ENCODE peak calls at places on chromosomes 6 and 20, in seven cellular contexts. Z is aorta, S is neuronal stem cell, F is nephron progenitor cell, D is cardiac fibroblast, E is nucleus accumbens, P is progenitor cell of endocrine pancreas. C is an unnamed sample.
A peak's percentile ranks its signal among the peaks of the same experiment; 100 is the strongest.

GRCh38 chr6:9292975-9293374 is 857.6 kb upstream of the SLC35B3 start:
- DNase-seq in F (no peak), P (no peak), E (no peak), D (peak; percentile 1), S (no peak), Z (no peak), C (no peak)

GRCh38 chr6:4169028-4169789 is 33.8 kb upstream of the ECI2 start:
- DNase-seq in F (no peak), P (no peak), S (no peak), D (peak; percentile 11), E (no peak), Z (no peak), C (no peak)

GRCh38 chr6:100203391-100203790 is 209.4 kb upstream of the MCHR2 start:
- DNase-seq in E (no peak), D (peak; percentile 91), P (no peak), F (no peak), Z (no peak), S (no peak), C (no peak)

GRCh38 chr6:43506667-43507471 is 3.3 kb downstream of the LRRC73 start:
- DNase-seq in F (peak; percentile 85), E (peak; percentile 83), S (peak; percentile 86), Z (peak; percentile 74), P (peak; percentile 68), D (peak; percentile 88), C (peak; percentile 71)

GRCh38 chr20:1396264-1396663 is 3.4 kb upstream of the FKBP1A start:
- DNase-seq in F (no peak), Z (no peak), P (no peak), E (no peak), S (no peak), D (no peak), C (no peak)

GRCh38 chr6:57027301-57027700 is 19.2 kb upstream of the KIAA1586 start:
- DNase-seq in Z (no peak), F (no peak), P (no peak), S (no peak), E (no peak), D (no peak), C (no peak)

GRCh38 chr6:130134594-130134993 is 88.2 kb downstream of the SAMD3 start:
- DNase-seq in Z (no peak), D (no peak), P (no peak), S (no peak), E (no peak), F (no peak), C (no peak)

GRCh38 chr20:53866787-53867740 is 203.3 kb downstream of the BCAS1 start:
- DNase-seq in F (no peak), P (no peak), Z (no peak), D (no peak), S (no peak), E (no peak), C (no peak)

GRCh38 chr6:11851405-11851804 is 72.8 kb upstream of the ADTRP start:
- DNase-seq in P (no peak), Z (no peak), E (no peak), F (no peak), S (no peak), D (no peak), C (no peak)

GRCh38 chr20:41444821-41445220 is 78.2 kb upstream of the EMILIN3 start:
- DNase-seq in P (no peak), S (no peak), D (no peak), F (no peak), Z (no peak), E (no peak), C (no peak)

GRCh38 chr6:4870821-4871494 is 94.8 kb downstream of the CDYL start:
- DNase-seq in D (no peak), Z (no peak), P (no peak), S (no peak), F (no peak), E (no peak), C (no peak)

GRCh38 chr20:16368645-16369292 is 204.5 kb downstream of the KIF16B start:
- DNase-seq in F (no peak), Z (no peak), E (no peak), P (no peak), D (no peak), S (no peak), C (no peak)

GRCh38 chr6:142489722-142490610 is 188.2 kb downstream of the ADGRG6 start:
- DNase-seq in P (no peak), Z (no peak), D (no peak), F (no peak), S (no peak), E (no peak), C (no peak)

GRCh38 chr6:34207695-34208443 is 28.8 kb upstream of the HMGA1 start:
- DNase-seq in F (no peak), D (no peak), S (no peak), E (no peak), Z (no peak), P (no peak), C (no peak)

GRCh38 chr6:111565316-111566221 is 40.1 kb downstream of the TRAF3IP2 start:
- DNase-seq in S (no peak), F (no peak), Z (no peak), P (no peak), E (no peak), D (no peak), C (no peak)

GRCh38 chr6:87154641-87155271 is 609 bp upstream of the ZNF292 start:
- DNase-seq in S (no peak), F (no peak), D (peak; percentile 85), E (no peak), P (no peak), Z (no peak), C (no peak)

GRCh38 chr6:126437225-126437624 is 97.3 kb downstream of the CENPW start:
- DNase-seq in P (no peak), E (no peak), D (no peak), S (no peak), F (no peak), Z (no peak), C (no peak)

GRCh38 chr6:26159417-26160273 is 72.4 kb downstream of the HFE start:
- DNase-seq in E (no peak), F (no peak), Z (no peak), D (peak; percentile 31), S (no peak), P (no peak), C (no peak)

GRCh38 chr6:21229061-21229460 is 364.5 kb upstream of the SOX4 start:
- DNase-seq in D (no peak), Z (no peak), F (no peak), P (no peak), S (peak; percentile 8), E (no peak), C (no peak)

GRCh38 chr6:63816979-63817436 is 181.4 kb downstream of the PHF3 start:
- DNase-seq in F (no peak), Z (no peak), S (no peak), E (no peak), P (no peak), D (peak; percentile 52), C (no peak)

GRCh38 chr6:30782425-30783014 is 38.2 kb upstream of the IER3 start:
- DNase-seq in P (no peak), S (no peak), D (peak; percentile 46), E (no peak), F (no peak), Z (no peak), C (no peak)

GRCh38 chr6:144898052-144898689 is 613.0 kb downstream of the UTRN start:
- DNase-seq in S (no peak), Z (no peak), E (no peak), D (peak; percentile 5), P (no peak), F (no peak), C (no peak)

GRCh38 chr20:47950103-47950502 is 164.8 kb upstream of the SULF2 start:
- DNase-seq in S (no peak), P (no peak), F (no peak), E (peak; percentile 54), D (peak; percentile 79), Z (no peak), C (no peak)

C was measured in tibial nerve.